ENCODE peak calls at places on chromosomes 6 and 20, in ten cellular contexts. O is cardiac muscle cell; R is neuronal stem cell; C is CD8-positive, alpha-beta memory T cell; I is lower lobe of right lung; B is ovary; K is fibroblast of lung; H is heart right ventricle; U is left lung; E is body of pancreas. D is an unnamed sample.

GRCh38 chr6:125769147-125769783 is 19.8 kb downstream of the HEY2 start:
- DNase-seq in U (no peak), H (no peak), B (no peak), E (no peak), I (no peak), C (no peak), K (no peak), R (no peak), O (no peak), D (no peak)

GRCh38 chr20:22836877-22837276 is 198.2 kb upstream of the SSTR4 start:
- DNase-seq in K (no peak), C (no peak), E (no peak), R (no peak), O (peak; percentile 15), B (no peak), H (no peak), I (no peak), U (no peak), D (no peak)

GRCh38 chr6:18997375-18997826 is 610.3 kb downstream of the RNF144B start:
- DNase-seq in K (peak; percentile 65), C (no peak), I (no peak), O (peak; percentile 78), H (no peak), B (no peak), R (peak; percentile 43), U (no peak), E (peak; percentile 28), D (no peak)

GRCh38 chr6:110760589-110760988 is 54.7 kb downstream of the CDK19 start:
- DNase-seq in O (no peak), E (no peak), B (no peak), R (no peak), H (no peak), C (no peak), I (no peak), U (no peak), K (no peak), D (no peak)

GRCh38 chr6:40879169-40879568 is 159.9 kb downstream of the UNC5CL start:
- DNase-seq in B (no peak), H (no peak), O (no peak), R (no peak), I (no peak), E (no peak), U (no peak), K (no peak), C (no peak), D (no peak)

GRCh38 chr6:28489366-28490190 is 26.0 kb downstream of the GPX6 start:
- DNase-seq in B (peak; percentile 90), R (peak; percentile 72), U (peak; percentile 85), O (peak; percentile 85), K (peak; percentile 83), I (peak; percentile 82), E (peak; percentile 13), C (peak; percentile 49), H (no peak), D (no peak)

GRCh38 chr20:33038243-33038642 is 6.8 kb downstream of the BPIFB6 start:
- DNase-seq in H (no peak), O (no peak), E (no peak), C (no peak), K (no peak), I (no peak), U (no peak), B (no peak), R (no peak), D (no peak)

GRCh38 chr6:21538186-21538798 is 55.3 kb upstream of the SOX4 start:
- DNase-seq in C (no peak), E (peak; percentile 36), I (no peak), K (peak; percentile 31), B (no peak), R (no peak), H (no peak), O (no peak), U (no peak), D (no peak)

GRCh38 chr6:68326762-68327161 is 308.3 kb upstream of the ADGRB3 start:
- DNase-seq in O (no peak), C (no peak), B (no peak), U (peak; percentile 13), R (no peak), I (no peak), E (no peak), H (no peak), K (no peak), D (no peak)

GRCh38 chr6:149316740-149317655 is 514 bp upstream of the TAB2 start:
- DNase-seq in U (peak; percentile 96), I (peak; percentile 93), E (peak; percentile 89), H (peak; percentile 90), K (peak; percentile 91), C (peak; percentile 91), R (peak; percentile 93), B (peak; percentile 91), O (peak; percentile 96), D (peak; percentile 90)

GRCh38 chr6:4820704-4821276 is 44.6 kb downstream of the CDYL start:
- DNase-seq in U (no peak), E (no peak), C (no peak), K (no peak), R (no peak), H (no peak), I (no peak), O (no peak), B (no peak), D (no peak)

GRCh38 chr6:36701401-36701991 is 3.9 kb downstream of the RAB44 start:
- DNase-seq in R (no peak), O (no peak), H (no peak), C (no peak), K (no peak), U (no peak), B (peak; percentile 10), E (peak; percentile 52), I (no peak), D (no peak)

GRCh38 chr6:35471836-35472345 is 3.7 kb downstream of the RPL10A start:
- DNase-seq in U (no peak), I (no peak), E (no peak), B (no peak), K (no peak), H (no peak), C (no peak), O (no peak), R (no peak), D (no peak)

GRCh38 chr6:35470663-35471120 is 2.5 kb downstream of the RPL10A start:
- DNase-seq in E (no peak), O (no peak), K (no peak), R (no peak), H (no peak), B (no peak), C (no peak), I (no peak), U (no peak), D (no peak)

GRCh38 chr6:35468980-35469710 is 944 bp downstream of the RPL10A start:
- DNase-seq in U (peak; percentile 85), I (no peak), C (peak; percentile 21), E (no peak), O (no peak), H (no peak), B (no peak), K (no peak), R (no peak), D (no peak)

GRCh38 chr6:35468181-35468979 is at the start of gene RPL10A:
- DNase-seq in B (peak; percentile 98), I (peak; percentile 95), C (peak; percentile 95), H (peak; percentile 92), O (peak; percentile 97), E (peak; percentile 98), U (peak; percentile 97), R (peak; percentile 96), K (peak; percentile 98), D (peak; percentile 96)

GRCh38 chr6:35469711-35470662 is 1.8 kb downstream of the RPL10A start:
- DNase-seq in R (no peak), I (no peak), B (peak; percentile 58), E (peak; percentile 52), K (peak; percentile 34), U (no peak), C (peak; percentile 17), H (no peak), O (peak; percentile 44), D (peak; percentile 52)
- H3K36me3 ChIP-seq in R (peaks cover 88% of the 10 kb centered on the region), I (peaks cover 61% of the 10 kb centered on the region), B (no peaks in the 10 kb centered on the region), E (no peaks in the 10 kb centered on the region), K (peaks cover 34% of the 10 kb centered on the region), U (no peaks in the 10 kb centered on the region), C (peaks cover 25% of the 10 kb centered on the region), H (peaks cover 6% of the 10 kb centered on the region), O (peaks cover 34% of the 10 kb centered on the region), D (no peaks in the 10 kb centered on the region)

DNA sequence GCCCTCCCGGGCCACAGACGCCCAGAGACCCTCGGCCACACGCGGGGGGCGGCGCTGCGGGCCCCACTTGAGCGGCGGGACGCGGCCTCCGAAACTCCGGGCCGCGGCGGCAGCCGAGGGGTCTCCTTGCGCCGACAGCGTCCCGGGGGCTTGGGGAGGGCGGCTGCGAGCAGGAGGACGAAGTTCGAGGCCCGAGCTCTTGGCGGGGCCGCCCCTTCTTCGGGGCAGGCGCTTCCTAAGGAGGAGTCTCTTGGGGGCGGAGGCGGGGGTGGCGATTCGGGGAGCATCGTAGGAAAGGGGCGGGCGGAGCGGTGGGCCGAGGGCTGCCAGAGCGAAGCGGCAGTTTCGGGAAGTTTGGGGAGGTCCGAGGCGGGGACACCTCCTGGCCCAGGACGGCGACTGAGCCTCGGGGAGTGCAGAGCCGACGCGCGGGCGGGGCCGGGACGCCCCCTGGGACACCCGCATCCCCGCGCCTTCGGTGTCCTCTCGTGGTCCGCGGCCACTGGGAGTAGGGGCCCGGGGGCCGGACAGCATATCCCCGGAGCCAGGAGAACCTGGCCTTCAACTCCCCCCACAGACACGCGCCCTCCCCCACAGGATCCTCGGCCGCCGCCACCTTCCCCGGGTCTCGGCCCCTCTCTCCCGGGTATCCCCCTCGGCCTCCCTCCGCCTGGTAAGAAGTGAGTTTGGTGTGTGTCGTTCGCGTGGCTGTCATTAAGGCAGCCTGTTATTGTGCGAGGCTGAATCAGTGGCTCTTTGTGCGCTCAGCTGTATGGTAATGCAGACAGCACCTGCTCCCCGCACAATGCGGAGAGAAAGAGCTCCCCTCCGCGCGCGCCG is 613 bp upstream of the DLL1 start:
- DNase-seq in B (peak; percentile 45), H (peak; percentile 82), E (peak; percentile 52), K (no peak), C (peak; percentile 51), I (peak; percentile 68), O (peak; percentile 72), U (peak; percentile 84), R (peak; percentile 91), D (no peak)
- H3K4me1 ChIP-seq in B (peaks cover 35% of the 10 kb centered on the region), H (peaks cover 69% of the 10 kb centered on the region), E (peaks cover 70% of the 10 kb centered on the region), K (peaks cover 2% of the 10 kb centered on the region), C (peaks cover 46% of the 10 kb centered on the region), I (peaks cover 75% of the 10 kb centered on the region), O (peaks cover 3% of the 10 kb centered on the region), U (peaks cover 27% of the 10 kb centered on the region), R (peaks cover 61% of the 10 kb centered on the region), D (peaks cover 38% of the 10 kb centered on the region)

DNA sequence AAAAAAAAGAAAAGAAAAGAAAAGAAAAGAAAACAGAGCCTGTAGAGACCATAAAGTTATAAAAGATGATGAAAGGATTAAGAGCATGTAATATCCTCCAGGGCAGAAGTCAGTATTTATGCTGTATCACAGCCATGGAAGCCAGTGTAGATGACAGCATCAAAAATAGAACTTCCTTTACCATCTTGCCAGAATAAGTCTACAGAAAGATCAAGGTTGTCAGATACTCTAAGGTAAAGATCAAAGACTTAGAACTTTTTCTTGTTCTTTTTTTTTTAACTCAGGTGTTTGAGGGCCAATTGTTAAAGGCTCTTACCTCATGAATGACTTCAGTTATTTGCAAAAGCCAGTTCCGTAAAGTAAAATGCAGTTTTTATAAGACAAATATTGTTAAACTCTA is 54.6 kb downstream of the ARHGAP18 start:
- DNase-seq in R (no peak), K (no peak), U (no peak), C (peak; percentile 30), I (no peak), E (no peak), O (no peak), B (no peak), H (no peak), D (no peak)
- H3K4me3 ChIP-seq in R (no peak overlapping the region), K (no peak overlapping the region), U (no peak overlapping the region), C (no peak overlapping the region), I (no peak overlapping the region), E (no peak overlapping the region), O (no peak overlapping the region), B (no peak overlapping the region), H (no peak overlapping the region), D (no peak overlapping the region)

GRCh38 chr6:160014869-160015182 is 45.9 kb downstream of the IGF2R start:
- DNase-seq in H (no peak), K (no peak), E (no peak), B (no peak), O (peak; percentile 18), R (no peak), I (no peak), C (no peak), U (no peak), D (no peak)
- H3K36me3 ChIP-seq in H (peaks cover 18% of the 10 kb centered on the region), K (peaks cover 11% of the 10 kb centered on the region), E (no peaks in the 10 kb centered on the region), B (no peaks in the 10 kb centered on the region), O (peaks cover 9% of the 10 kb centered on the region), R (peaks cover 93% of the 10 kb centered on the region), I (peaks cover 42% of the 10 kb centered on the region), C (peaks cover 18% of the 10 kb centered on the region), U (no peaks in the 10 kb centered on the region), D (no peaks in the 10 kb centered on the region)